ENCODE peak calls at places on chromosomes 12 and 14, in seven cellular contexts. W is HepG2, A is astrocyte, O is colonic mucosa, V is neural progenitor cell, U is MM.1S, K is mammary epithelial cell. J is an unnamed sample. For H3K36me3, the result is how much of the 10 kb centered on the place peaks cover.

GRCh38 chr12:131383291-131383690 is 327.6 kb upstream of the SFSWAP start:
- DNase-seq in W (no peak), A (no peak), O (no peak), V (no peak), U (no peak), K (no peak), J (no peak)

GRCh38 chr12:117361905-117362304 is 479 bp upstream of the NOS1 start:
- DNase-seq in W (no peak), A (no peak), O (no peak), V (no peak), U (no peak), K (no peak), J (no peak)

GRCh38 chr14:104819361-104819771 is 18.5 kb downstream of the ZBTB42 start:
- DNase-seq in W (no peak), A (no peak), O (peak), V (no peak), U (no peak), K (no peak), J (no peak)

GRCh38 chr14:72962829-72963312 is 36.6 kb downstream of the DCAF4 start:
- DNase-seq in W (peak), A (peak), O (peak), V (peak), U (no peak), K (peak), J (peak)

GRCh38 chr12:109807954-109808353 is 25.2 kb downstream of the TRPV4 start:
- DNase-seq in W (no peak), A (no peak), O (no peak), V (no peak), U (no peak), K (no peak), J (no peak)

GRCh38 chr14:69152181-69152943 is 557 bp downstream of the DCAF5 start:
- DNase-seq in W (peak), A (peak), O (no peak), V (peak), U (peak), K (peak), J (peak)

GRCh38 chr14:33068626-33069025 is 129.9 kb downstream of the NPAS3 start:
- DNase-seq in W (no peak), A (peak), O (no peak), V (peak), U (no peak), K (no peak), J (no peak)

GRCh38 chr12:114920828-114921579 is 237.0 kb upstream of the TBX3 start:
- DNase-seq in W (no peak), A (peak), O (no peak), V (no peak), U (no peak), K (peak), J (peak)

GRCh38 chr12:65926119-65927004 is 102.1 kb downstream of the HMGA2 start:
- DNase-seq in W (peak), A (no peak), O (peak), V (peak), U (no peak), K (no peak), J (no peak)

GRCh38 chr14:29687071-29687765 is 240.4 kb downstream of the PRKD1 start:
- DNase-seq in W (no peak), A (peak), O (no peak), V (no peak), U (no peak), K (no peak), J (no peak)

GRCh38 chr12:33786532-33786931 is 235.8 kb upstream of the ALG10 start:
- DNase-seq in W (no peak), A (no peak), O (no peak), V (no peak), U (no peak), K (no peak), J (no peak)

GRCh38 chr14:37230551-37231194 is 32.9 kb downstream of the MIPOL1 start:
- DNase-seq in W (peak), A (peak), O (no peak), V (peak), U (peak), K (peak), J (peak)

GRCh38 chr12:1606021-1606622 is 11.7 kb upstream of the FBXL14 start:
- DNase-seq in W (peak), A (peak), O (peak), V (no peak), U (no peak), K (peak), J (peak)

GRCh38 chr14:92905667-92906066 is 17.3 kb upstream of the CHGA start:
- DNase-seq in W (peak), A (no peak), O (no peak), V (no peak), U (no peak), K (no peak), J (no peak)

GRCh38 chr12:12439636-12440035 is 82.8 kb downstream of the BORCS5 start:
- DNase-seq in W (peak), A (peak), O (no peak), V (no peak), U (no peak), K (peak), J (no peak)

GRCh38 chr14:29616922-29617321 is 310.7 kb downstream of the PRKD1 start:
- DNase-seq in W (no peak), A (no peak), O (no peak), V (no peak), U (no peak), K (no peak), J (no peak)

GRCh38 chr14:32933943-32934890 is 4.5 kb upstream of the NPAS3 start:
- DNase-seq in W (no peak), A (peak), O (no peak), V (peak), U (no peak), K (peak), J (peak)

GRCh38 chr12:68007466-68007865 is 18.2 kb downstream of the IFNG-AS1 start:
- DNase-seq in W (no peak), A (no peak), O (no peak), V (no peak), U (no peak), K (no peak), J (peak)

GRCh38 chr12:110704750-110705149 is 15.8 kb upstream of the HVCN1 start:
- DNase-seq in W (peak), A (no peak), O (no peak), V (peak), U (peak), K (peak), J (no peak)

GRCh38 chr12:132075714-132076553 is 68.2 kb downstream of the DDX51 start:
- DNase-seq in W (no peak), A (no peak), O (no peak), V (no peak), U (no peak), K (no peak), J (no peak)

DNA sequence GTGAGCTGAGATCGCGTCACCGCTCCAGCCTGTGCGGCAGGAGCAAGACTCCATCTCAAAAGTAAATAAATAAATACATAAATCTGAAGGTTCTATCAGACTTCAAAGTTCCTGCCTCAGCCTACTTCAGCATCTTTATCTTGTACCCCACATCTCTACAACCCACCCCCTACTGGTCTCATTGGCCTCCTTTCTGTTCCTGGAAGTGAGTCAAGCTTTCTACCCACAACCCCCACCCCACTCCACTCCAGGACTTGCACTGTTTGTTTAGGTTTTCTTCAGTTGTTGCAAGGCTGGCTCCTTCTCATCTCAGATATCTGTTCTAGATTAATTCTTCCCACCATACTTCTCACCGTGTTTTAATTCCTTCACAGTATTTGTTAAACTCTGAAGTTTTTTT is 714 bp upstream of the PSMC6 start:
- DNase-seq in W (no peak), A (no peak), O (no peak), V (no peak), U (no peak), K (no peak), J (no peak)
- H3K4me3 ChIP-seq in W (peak), A (peak), O (peak), V (peak), U (peak), K (peak), J (peak)

GRCh38 chr12:51244269-51244668 is 5.6 kb downstream of the DAZAP2 start:
- DNase-seq in W (no peak), A (peak), O (no peak), V (no peak), U (no peak), K (no peak), J (no peak)

GRCh38 chr12:51247523-51248206 is 9.0 kb downstream of the DAZAP2 start:
- DNase-seq in W (no peak), A (no peak), O (no peak), V (no peak), U (no peak), K (no peak), J (no peak)

GRCh38 chr12:51242896-51243295 is 4.3 kb downstream of the DAZAP2 start:
- DNase-seq in W (no peak), A (no peak), O (no peak), V (no peak), U (no peak), K (no peak), J (no peak)

GRCh38 chr12:51245476-51246253 is 7.0 kb downstream of the DAZAP2 start:
- DNase-seq in W (no peak), A (no peak), O (no peak), V (no peak), U (no peak), K (no peak), J (no peak)

GRCh38 chr12:51246254-51246853 is 7.7 kb downstream of the DAZAP2 start:
- DNase-seq in W (no peak), A (peak), O (peak), V (no peak), U (no peak), K (no peak), J (no peak)
- H3K9ac ChIP-seq in W (peak), A (no peak), O (peak), V (no peak), U (no peak), K (no peak), J (no peak)

DNA sequence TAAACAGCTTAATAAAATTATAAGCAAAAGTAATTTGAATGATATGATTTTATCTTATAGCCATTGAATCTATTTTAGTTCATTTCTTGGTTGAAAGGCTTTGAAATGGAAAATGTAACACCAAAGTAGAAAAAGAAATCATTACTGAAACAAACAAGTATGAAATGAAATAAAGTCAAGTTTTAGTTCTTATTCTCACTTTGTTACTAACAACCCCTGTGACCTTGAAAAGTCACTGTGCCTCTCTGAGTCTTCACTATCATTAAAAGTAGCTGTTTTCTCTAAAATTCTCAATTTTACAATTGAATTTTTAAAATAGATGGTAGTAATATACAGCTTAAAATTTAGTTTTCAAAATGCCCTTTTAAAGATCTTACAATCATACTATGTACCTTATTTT is 32.4 kb upstream of the SLC17A8 start:
- DNase-seq in W (no peak), A (no peak), O (no peak), V (no peak), U (peak), K (no peak), J (no peak)
- H3K36me3 ChIP-seq in W (under half), A (under half), O (under half), V (under half), U (under half), K (under half), J (under half)

GRCh38 chr12:106219043-106219442 is 28.8 kb downstream of the CKAP4 start:
- DNase-seq in W (no peak), A (no peak), O (no peak), V (no peak), U (no peak), K (no peak), J (no peak)
- H3K4me3 ChIP-seq in W (no peak), A (no peak), O (no peak), V (no peak), U (no peak), K (no peak), J (no peak)

GRCh38 chr14:75068294-75069020 is 984 bp upstream of the ZC2HC1C start:
- DNase-seq in W (no peak), A (no peak), O (no peak), V (no peak), U (no peak), K (no peak), J (no peak)
- H3K9ac ChIP-seq in W (peak), A (peak), O (peak), V (no peak), U (peak), K (peak), J (peak)

GRCh38 chr14:102454711-102455110 is 54.9 kb downstream of the ANKRD9 start:
- DNase-seq in W (no peak), A (no peak), O (no peak), V (no peak), U (no peak), K (no peak), J (no peak)
- H3K36me3 ChIP-seq in W (under half), A (under half), O (under half), V (under half), U (under half), K (under half), J (half or more)

GRCh38 chr12:103523771-103524170 is 28.0 kb upstream of the C12orf42 start:
- DNase-seq in W (no peak), A (no peak), O (no peak), V (no peak), U (no peak), K (peak), J (no peak)

GRCh38 chr12:103520686-103521215 is 25.0 kb upstream of the C12orf42 start:
- DNase-seq in W (no peak), A (no peak), O (no peak), V (no peak), U (no peak), K (no peak), J (no peak)

GRCh38 chr12:103529306-103529705 is 33.5 kb upstream of the C12orf42 start:
- DNase-seq in W (no peak), A (no peak), O (no peak), V (no peak), U (no peak), K (peak), J (no peak)

GRCh38 chr12:103519632-103520031 is 23.9 kb upstream of the C12orf42 start:
- DNase-seq in W (no peak), A (no peak), O (no peak), V (no peak), U (no peak), K (no peak), J (no peak)

DNA sequence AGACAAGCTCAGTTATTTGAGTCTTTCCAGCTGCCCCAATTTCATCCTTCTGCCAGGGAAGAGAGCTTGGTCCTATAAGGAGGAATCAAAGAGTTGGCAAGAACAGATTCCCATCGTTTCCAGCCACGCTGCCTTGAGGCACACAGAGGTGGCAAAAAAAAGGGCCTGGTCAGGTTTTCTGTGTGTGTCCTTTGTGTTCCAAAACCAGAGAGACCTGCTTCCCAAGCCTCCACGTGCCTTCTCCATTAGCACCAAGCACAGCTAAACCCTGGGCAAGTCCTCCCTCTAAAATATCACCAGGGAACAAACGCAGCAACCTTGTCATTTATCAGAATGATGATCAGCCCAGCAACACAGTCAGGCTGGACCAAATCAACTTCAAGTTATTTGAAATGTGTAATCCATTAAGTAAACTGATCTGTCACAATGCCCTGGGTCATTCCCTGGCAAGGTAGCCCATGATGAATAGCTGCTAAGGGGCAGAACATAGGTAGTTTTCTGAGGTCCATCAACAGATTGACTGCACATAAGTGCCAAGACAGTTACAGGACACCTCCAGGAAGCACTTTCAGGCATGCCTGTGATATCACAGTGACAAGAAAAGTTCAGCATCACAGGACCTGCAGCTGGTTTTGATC is 28.6 kb upstream of the C12orf42 start:
- DNase-seq in W (no peak), A (no peak), O (no peak), V (no peak), U (no peak), K (peak), J (no peak)
- H3K4me3 ChIP-seq in W (no peak), A (no peak), O (no peak), V (no peak), U (no peak), K (no peak), J (no peak)

DNA sequence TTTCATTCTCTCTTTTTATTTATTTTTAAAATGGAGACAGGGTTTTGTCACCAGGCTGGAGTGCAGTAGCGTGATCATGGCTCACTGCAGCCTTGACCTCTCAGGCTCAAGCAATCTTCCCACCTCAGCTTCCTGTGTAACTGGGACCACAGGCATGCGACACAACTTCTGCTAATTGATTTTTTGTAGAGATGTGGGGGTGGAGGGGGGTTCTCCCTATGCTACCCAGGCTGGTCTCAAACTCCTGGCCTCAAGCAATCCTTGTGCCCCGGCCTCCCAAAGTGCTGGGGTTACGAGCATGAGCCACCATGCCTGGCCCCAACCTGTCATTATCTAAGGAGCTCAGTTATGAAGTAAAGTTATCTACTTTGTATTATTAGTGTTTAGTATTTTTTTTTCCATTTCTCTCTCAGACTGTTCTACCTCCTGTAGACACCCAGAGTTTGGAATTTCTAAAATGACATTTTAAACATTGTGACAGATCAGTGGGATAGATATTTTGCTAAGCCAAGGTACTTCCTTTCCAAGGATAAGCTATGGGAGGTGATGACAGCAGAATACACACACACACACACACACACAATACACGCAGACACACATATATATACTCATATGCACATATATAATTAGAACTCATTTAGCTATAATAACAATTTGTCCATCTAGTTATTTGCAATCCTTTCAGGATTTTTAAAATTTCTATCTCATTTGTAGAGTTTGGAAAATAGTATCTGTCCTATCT is 2.1 kb upstream of the USP44 start:
- DNase-seq in W (no peak), A (no peak), O (no peak), V (no peak), U (no peak), K (no peak), J (no peak)
- H3K9ac ChIP-seq in W (no peak), A (no peak), O (no peak), V (no peak), U (no peak), K (no peak), J (no peak)

GRCh38 chr12:3655331-3655900 is 97.5 kb downstream of the CRACR2A start:
- DNase-seq in W (peak), A (no peak), O (no peak), V (peak), U (no peak), K (peak), J (no peak)

GRCh38 chr12:3662516-3662915 is 90.4 kb downstream of the CRACR2A start:
- DNase-seq in W (peak), A (no peak), O (no peak), V (peak), U (no peak), K (peak), J (no peak)

GRCh38 chr12:3656946-3657622 is 95.8 kb downstream of the CRACR2A start:
- DNase-seq in W (no peak), A (no peak), O (no peak), V (no peak), U (no peak), K (no peak), J (no peak)

GRCh38 chr12:3658327-3659163 is 94.4 kb downstream of the CRACR2A start:
- DNase-seq in W (peak), A (no peak), O (peak), V (peak), U (no peak), K (peak), J (no peak)

DNA sequence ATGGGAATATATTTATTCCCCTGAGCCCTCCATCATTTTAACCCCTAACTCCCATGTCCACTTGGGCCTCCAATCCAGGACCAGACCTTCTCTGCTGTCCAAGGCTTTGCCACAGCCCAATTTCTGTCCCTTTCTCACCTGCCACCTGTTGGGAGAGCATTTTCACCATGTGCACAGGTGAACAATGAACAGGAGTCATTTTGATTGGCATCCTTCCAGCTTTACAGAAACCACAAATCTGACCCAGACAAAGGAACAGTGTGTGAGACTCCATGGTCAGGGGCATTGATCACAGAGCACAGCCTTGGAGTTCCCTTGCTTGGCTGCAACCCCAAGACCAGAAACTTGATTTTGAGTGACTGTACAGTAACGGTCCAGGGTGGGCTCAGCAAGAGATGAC is 91.9 kb downstream of the CRACR2A start:
- DNase-seq in W (peak), A (no peak), O (no peak), V (no peak), U (no peak), K (peak), J (no peak)
- H3K36me3 ChIP-seq in W (under half), A (under half), O (under half), V (under half), U (under half), K (under half), J (under half)

J was measured in adipocyte.